ENCODE peak calls at places on chromosomes 11 and 22, in ten cellular contexts. N, P, L, V, T, J, S, Q, I and O are unnamed samples.

GRCh38 chr11:70610561-70610960 is 212.2 kb downstream of the CTTN start:
- DNase-seq in N (peak), P (no peak), L (peak), V (no peak), T (no peak), J (no peak), S (no peak), Q (no peak), I (no peak), O (no peak)

GRCh38 chr11:9180784-9181183 is 84.4 kb downstream of the DENND5A start:
- DNase-seq in N (no peak), P (no peak), L (peak), V (no peak), T (no peak), J (no peak), S (no peak), Q (no peak), I (peak), O (peak)

GRCh38 chr11:69660001-69660500 is 15.1 kb downstream of the LTO1 start:
- DNase-seq in N (no peak), P (no peak), L (no peak), V (no peak), T (no peak), J (no peak), S (no peak), Q (no peak), I (no peak), O (no peak)

GRCh38 chr11:69840371-69841169 is 21.4 kb upstream of the FGF3 start:
- DNase-seq in N (peak), P (no peak), L (no peak), V (no peak), T (no peak), J (no peak), S (no peak), Q (no peak), I (no peak), O (no peak)

GRCh38 chr11:130890039-130890745 is 26.1 kb downstream of the SNX19 start:
- DNase-seq in N (no peak), P (no peak), L (no peak), V (no peak), T (no peak), J (no peak), S (no peak), Q (no peak), I (no peak), O (no peak)

GRCh38 chr11:14310696-14311095 is 48.3 kb downstream of the RRAS2 start:
- DNase-seq in N (no peak), P (peak), L (no peak), V (no peak), T (no peak), J (no peak), S (no peak), Q (no peak), I (peak), O (no peak)

GRCh38 chr11:36352919-36353318 is 56.8 kb downstream of the PRR5L start:
- DNase-seq in N (no peak), P (no peak), L (no peak), V (no peak), T (no peak), J (no peak), S (no peak), Q (no peak), I (no peak), O (no peak)

GRCh38 chr22:21693333-21693998 is 27.7 kb downstream of the PPIL2 start:
- DNase-seq in N (no peak), P (no peak), L (no peak), V (no peak), T (no peak), J (no peak), S (no peak), Q (no peak), I (no peak), O (no peak)

GRCh38 chr11:59680287-59681154 is 11.7 kb upstream of the PATL1 start:
- DNase-seq in N (peak), P (no peak), L (peak), V (peak), T (no peak), J (peak), S (peak), Q (peak), I (peak), O (peak)

GRCh38 chr11:107653077-107653476 is 58.8 kb downstream of the SLN start:
- DNase-seq in N (no peak), P (no peak), L (no peak), V (no peak), T (no peak), J (no peak), S (no peak), Q (no peak), I (no peak), O (no peak)

GRCh38 chr11:79342686-79343085 is 98.1 kb downstream of the TENM4 start:
- DNase-seq in N (no peak), P (no peak), L (no peak), V (no peak), T (no peak), J (no peak), S (no peak), Q (no peak), I (no peak), O (no peak)

GRCh38 chr11:23320131-23320530 is 459.9 kb upstream of the CCDC179 start:
- DNase-seq in N (no peak), P (no peak), L (no peak), V (no peak), T (no peak), J (no peak), S (no peak), Q (no peak), I (no peak), O (no peak)

GRCh38 chr22:47213571-47214230 is 451.3 kb downstream of the TBC1D22A start:
- DNase-seq in N (no peak), P (no peak), L (no peak), V (peak), T (peak), J (no peak), S (no peak), Q (no peak), I (peak), O (no peak)

GRCh38 chr22:19429950-19430889 is 1.3 kb downstream of the HIRA start:
- DNase-seq in N (peak), P (no peak), L (peak), V (peak), T (no peak), J (no peak), S (peak), Q (peak), I (peak), O (no peak)

GRCh38 chr22:44272330-44272729 is 40.4 kb downstream of the SHISAL1 start:
- DNase-seq in N (no peak), P (no peak), L (no peak), V (no peak), T (no peak), J (no peak), S (no peak), Q (no peak), I (no peak), O (no peak)

GRCh38 chr22:30602049-30602448 is 4.9 kb upstream of the TCN2 start:
- DNase-seq in N (no peak), P (no peak), L (peak), V (no peak), T (no peak), J (no peak), S (no peak), Q (no peak), I (peak), O (no peak)

GRCh38 chr22:24093855-24094254 is 82.8 kb downstream of the CABIN1 start:
- DNase-seq in N (no peak), P (no peak), L (no peak), V (no peak), T (no peak), J (peak), S (no peak), Q (no peak), I (no peak), O (no peak)

GRCh38 chr22:23054531-23055257 is 15.6 kb upstream of the GNAZ start:
- DNase-seq in N (no peak), P (no peak), L (no peak), V (no peak), T (no peak), J (peak), S (no peak), Q (no peak), I (no peak), O (no peak)

GRCh38 chr11:44000731-44001130 is 47.0 kb upstream of the ACCSL start:
- DNase-seq in N (no peak), P (no peak), L (no peak), V (no peak), T (no peak), J (no peak), S (no peak), Q (no peak), I (no peak), O (no peak)

GRCh38 chr11:83097671-83098070 is 26.0 kb upstream of the RAB30 start:
- DNase-seq in N (no peak), P (no peak), L (peak), V (no peak), T (no peak), J (no peak), S (no peak), Q (no peak), I (peak), O (no peak)

GRCh38 chr11:131691558-131692041 is 321.2 kb downstream of the NTM start:
- DNase-seq in N (no peak), P (no peak), L (no peak), V (no peak), T (no peak), J (no peak), S (no peak), Q (no peak), I (peak), O (no peak)

GRCh38 chr22:48636746-48637145 is 1190.9 kb downstream of the BRD1 start:
- DNase-seq in N (no peak), P (no peak), L (no peak), V (no peak), T (no peak), J (no peak), S (no peak), Q (no peak), I (no peak), O (no peak)

GRCh38 chr11:10503777-10504176 is 37.2 kb downstream of the RNF141 start:
- DNase-seq in N (no peak), P (no peak), L (no peak), V (no peak), T (no peak), J (no peak), S (no peak), Q (no peak), I (no peak), O (no peak)

GRCh38 chr22:45804986-45805325 is 133.3 kb downstream of the ATXN10 start:
- DNase-seq in N (peak), P (peak), L (peak), V (no peak), T (no peak), J (no peak), S (no peak), Q (no peak), I (peak), O (peak)

GRCh38 chr22:45917146-45917545 is 59.8 kb downstream of the WNT7B start:
- DNase-seq in N (no peak), P (no peak), L (no peak), V (no peak), T (no peak), J (no peak), S (no peak), Q (no peak), I (no peak), O (no peak)

GRCh38 chr11:16912607-16913006 is 101.6 kb downstream of the PLEKHA7 start:
- DNase-seq in N (no peak), P (no peak), L (no peak), V (no peak), T (no peak), J (no peak), S (no peak), Q (no peak), I (no peak), O (no peak)

GRCh38 chr22:47303161-47303890 is 540.9 kb downstream of the TBC1D22A start:
- DNase-seq in N (no peak), P (no peak), L (no peak), V (no peak), T (no peak), J (no peak), S (no peak), Q (no peak), I (no peak), O (no peak)

GRCh38 chr11:61716478-61717285 is 35.8 kb upstream of the MYRF start:
- DNase-seq in N (no peak), P (no peak), L (no peak), V (no peak), T (no peak), J (no peak), S (no peak), Q (no peak), I (no peak), O (no peak)

GRCh38 chr11:61717286-61718033 is 35.0 kb upstream of the MYRF start:
- DNase-seq in N (no peak), P (no peak), L (no peak), V (no peak), T (no peak), J (no peak), S (no peak), Q (no peak), I (no peak), O (no peak)

GRCh38 chr11:61719968-61720367 is 32.5 kb upstream of the MYRF start:
- DNase-seq in N (no peak), P (no peak), L (no peak), V (no peak), T (no peak), J (no peak), S (no peak), Q (no peak), I (no peak), O (no peak)

GRCh38 chr11:61718613-61719302 is 33.7 kb upstream of the MYRF start:
- DNase-seq in N (no peak), P (peak), L (peak), V (no peak), T (no peak), J (no peak), S (peak), Q (peak), I (peak), O (no peak)

DNA sequence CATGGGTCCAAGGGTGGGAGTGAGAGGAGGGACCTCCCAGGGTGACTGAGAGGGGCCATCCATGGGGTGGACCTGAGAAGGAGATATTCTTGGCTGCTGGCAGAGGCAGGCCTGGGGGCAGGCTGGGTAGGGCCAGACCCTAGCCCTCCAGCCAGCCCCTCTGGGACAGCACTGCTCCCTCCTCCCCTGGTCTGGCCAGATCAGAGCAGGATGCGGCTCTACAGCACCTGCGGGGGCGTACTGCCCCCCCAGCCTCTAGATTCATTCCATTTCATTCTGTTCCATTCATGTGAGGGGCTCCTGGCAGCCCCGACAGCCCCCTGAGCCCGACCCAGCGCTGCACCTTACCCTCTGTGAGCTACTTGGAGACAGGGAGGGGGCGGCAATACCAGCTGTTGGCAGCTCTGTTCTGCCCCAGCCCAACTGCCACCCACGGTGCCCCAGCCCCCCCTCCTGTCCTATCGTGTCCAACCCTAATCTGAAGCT is 34.3 kb upstream of the MYRF start:
- DNase-seq in N (no peak), P (no peak), L (no peak), V (peak), T (no peak), J (no peak), S (no peak), Q (no peak), I (no peak), O (no peak)
- H3K4me3 ChIP-seq in N (peak), P (peak), L (peak), V (peak), T (peak), J (peak), S (no peak), Q (peak), I (peak), O (peak)

GRCh38 chr11:101944896-101945295 is 28.6 kb upstream of the ANGPTL5 start:
- DNase-seq in N (no peak), P (no peak), L (no peak), V (no peak), T (no peak), J (no peak), S (no peak), Q (no peak), I (no peak), O (no peak)
- H3K4me3 ChIP-seq in N (no peak), P (no peak), L (no peak), V (no peak), T (no peak), J (no peak), S (no peak), Q (no peak), I (no peak), O (no peak)

DNA sequence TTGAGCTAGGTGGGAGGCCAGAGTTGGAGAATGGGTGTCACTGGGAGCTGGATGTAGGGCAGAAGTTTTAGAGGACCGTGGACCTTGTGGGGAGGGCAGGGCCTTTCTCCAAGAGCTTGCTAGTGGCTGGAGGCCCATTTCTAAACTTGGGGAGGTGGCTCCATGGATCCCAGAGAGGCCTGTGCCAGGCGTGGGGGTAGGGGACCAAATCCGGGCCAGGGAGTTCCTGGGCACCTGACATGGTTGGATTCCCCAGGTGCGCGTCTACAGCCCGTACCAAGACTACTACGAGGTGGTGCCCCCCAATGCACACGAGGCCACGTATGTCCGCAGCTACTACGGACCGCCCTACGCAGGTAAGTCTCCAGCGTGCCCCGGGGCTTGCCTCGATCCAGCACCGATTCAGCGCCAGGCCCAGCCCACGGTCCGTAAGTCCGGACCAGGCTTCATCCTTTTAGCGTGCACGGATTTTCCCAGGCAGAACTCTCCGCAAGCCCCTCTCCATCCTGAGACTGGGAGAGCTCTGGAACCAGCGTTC is 14.2 kb downstream of the PLEKHB1 start:
- DNase-seq in N (no peak), P (no peak), L (no peak), V (no peak), T (no peak), J (no peak), S (no peak), Q (peak), I (no peak), O (no peak)
- H3K4me3 ChIP-seq in N (peak), P (peak), L (peak), V (peak), T (peak), J (peak), S (no peak), Q (peak), I (peak), O (peak)

DNA sequence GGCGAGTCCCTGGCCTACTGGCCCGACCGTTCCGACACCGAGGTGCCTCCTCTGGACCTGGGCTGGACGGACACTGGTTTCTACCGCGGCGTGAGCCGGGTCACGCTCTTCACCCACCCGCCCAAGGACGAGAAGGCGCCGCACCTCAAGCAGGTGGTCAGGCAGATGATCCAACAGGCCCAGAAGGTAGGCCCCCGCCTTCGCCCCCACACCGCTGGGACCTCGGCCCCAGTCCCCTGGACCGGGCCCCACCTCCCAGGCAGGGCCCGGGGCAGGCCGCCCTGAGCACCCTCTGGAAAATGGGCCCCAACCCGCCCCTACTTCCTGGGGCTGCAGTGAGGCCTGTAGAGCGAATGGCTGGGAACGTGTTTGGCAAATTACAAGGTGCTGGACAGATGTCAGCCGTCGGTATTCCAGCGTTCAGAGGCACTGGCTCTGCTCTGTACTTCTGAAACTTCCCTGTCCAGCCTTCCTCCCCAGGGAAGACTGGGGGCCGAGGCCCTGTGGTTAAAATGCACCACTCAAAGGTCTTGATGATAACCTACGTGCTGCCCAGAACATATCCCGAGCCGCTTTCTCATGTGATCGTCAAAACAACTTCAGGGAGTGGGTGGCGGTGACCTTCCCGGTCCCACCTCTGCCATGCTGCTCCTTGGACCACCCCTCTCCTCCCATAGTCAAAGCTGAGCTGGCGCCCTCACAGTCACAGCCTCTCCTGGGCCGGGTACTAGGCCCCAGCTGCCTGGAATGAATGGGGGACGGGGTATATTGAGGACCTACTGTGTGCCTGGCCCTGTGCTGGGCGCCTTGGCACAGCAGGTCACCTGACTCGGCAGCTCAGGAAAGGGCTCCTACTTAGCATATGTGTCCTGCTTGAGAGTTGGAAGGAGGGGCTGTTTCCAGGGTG is 845 bp downstream of the FAM83F start:
- DNase-seq in N (no peak), P (no peak), L (no peak), V (peak), T (no peak), J (no peak), S (no peak), Q (no peak), I (no peak), O (no peak)
- H3K4me3 ChIP-seq in N (no peak), P (no peak), L (no peak), V (peak), T (no peak), J (no peak), S (no peak), Q (peak), I (no peak), O (no peak)

GRCh38 chr22:36455571-36456458 is 25.6 kb downstream of the TXN2 start:
- DNase-seq in N (no peak), P (no peak), L (no peak), V (no peak), T (no peak), J (no peak), S (no peak), Q (no peak), I (no peak), O (no peak)
- H3K4me3 ChIP-seq in N (peak), P (peak), L (peak), V (peak), T (peak), J (peak), S (no peak), Q (peak), I (no peak), O (peak)

GRCh38 chr11:76685237-76685636 is 14.7 kb upstream of the LRRC32 start:
- DNase-seq in N (no peak), P (no peak), L (no peak), V (no peak), T (no peak), J (no peak), S (no peak), Q (no peak), I (no peak), O (no peak)

GRCh38 chr11:76680517-76681425 is 10.2 kb upstream of the LRRC32 start:
- DNase-seq in N (peak), P (no peak), L (peak), V (peak), T (peak), J (peak), S (peak), Q (peak), I (peak), O (no peak)

GRCh38 chr11:76684470-76684869 is 13.9 kb upstream of the LRRC32 start:
- DNase-seq in N (no peak), P (no peak), L (no peak), V (no peak), T (no peak), J (no peak), S (no peak), Q (no peak), I (no peak), O (no peak)

GRCh38 chr11:76683496-76684095 is 13.0 kb upstream of the LRRC32 start:
- DNase-seq in N (no peak), P (no peak), L (no peak), V (no peak), T (no peak), J (no peak), S (no peak), Q (no peak), I (no peak), O (no peak)

DNA sequence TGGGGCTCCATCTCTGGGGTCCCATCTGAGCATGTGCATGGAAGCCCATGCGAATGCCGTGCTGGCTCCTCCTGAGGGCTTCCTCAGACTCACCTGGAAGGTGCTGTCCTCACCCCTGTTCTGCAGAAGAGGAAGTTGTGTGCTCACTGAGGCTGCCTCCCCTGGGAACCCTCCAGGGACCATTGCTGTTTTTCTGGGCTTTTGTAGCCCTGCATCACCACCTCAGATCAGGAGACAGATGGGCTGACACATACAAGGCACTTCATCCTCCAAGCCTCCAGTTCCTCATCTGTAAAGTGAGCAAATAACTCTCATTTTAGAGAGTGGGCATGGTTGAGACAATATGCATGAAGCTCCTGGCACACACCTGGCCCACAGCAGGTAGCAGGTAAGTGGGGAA is 12.1 kb upstream of the LRRC32 start:
- DNase-seq in N (no peak), P (no peak), L (no peak), V (no peak), T (no peak), J (no peak), S (no peak), Q (no peak), I (no peak), O (no peak)
- H3K4me3 ChIP-seq in N (no peak), P (no peak), L (no peak), V (no peak), T (no peak), J (no peak), S (no peak), Q (no peak), I (no peak), O (no peak)